ENCODE peak calls at places on chromosomes 11 and 22, in six cellular contexts. S is AG10803, E is EL, N is neuronal stem cell, H is cardiac septum, J is glutamatergic neuron. U is an unnamed sample.
A peak's percentile ranks its signal among the peaks of the same experiment; 100 is the strongest.

GRCh38 chr11:9148035-9148434 is 56.6 kb upstream of the SCUBE2 start:
- DNase-seq in E (no peak), J (no peak), N (no peak), S (no peak), H (no peak), U (no peak)

GRCh38 chr11:75795276-75796090 is 19.5 kb upstream of the UVRAG start:
- DNase-seq in H (peak; percentile 60), J (no peak), S (no peak), N (no peak), E (peak; percentile 45), U (no peak)

GRCh38 chr11:18721576-18722292 is 4.3 kb downstream of the IGSF22 start:
- DNase-seq in E (peak; percentile 60), N (peak; percentile 66), H (no peak), S (peak; percentile 25), J (peak; percentile 62), U (peak; percentile 52)

GRCh38 chr11:113778111-113778910 is 1.3 kb upstream of the CLDN25 start:
- DNase-seq in N (no peak), E (peak; percentile 42), S (peak; percentile 34), J (no peak), H (no peak), U (no peak)

GRCh38 chr11:118406599-118407166 is 5.3 kb downstream of the ATP5MG start:
- DNase-seq in H (no peak), J (no peak), N (no peak), S (peak; percentile 55), E (no peak), U (no peak)

GRCh38 chr11:35781342-35782171 is 119.0 kb downstream of the TRIM44 start:
- DNase-seq in H (no peak), S (peak; percentile 75), N (no peak), J (no peak), E (peak; percentile 83), U (no peak)

GRCh38 chr11:40514124-40514523 is 945.3 kb downstream of the LRRC4C start:
- DNase-seq in H (no peak), S (no peak), J (no peak), N (no peak), E (peak; percentile 1), U (no peak)

GRCh38 chr11:125164422-125165110 is at the start of gene PKNOX2:
- DNase-seq in S (peak; percentile 43), J (peak; percentile 92), N (peak; percentile 88), H (peak; percentile 84), E (peak; percentile 57), U (peak; percentile 63)

GRCh38 chr22:25637032-25637431 is 72.6 kb downstream of the GRK3 start:
- DNase-seq in N (no peak), S (no peak), E (no peak), J (no peak), H (no peak), U (no peak)

GRCh38 chr11:111530091-111530490 is 10.4 kb upstream of the LAYN start:
- DNase-seq in J (no peak), N (no peak), S (peak; percentile 52), H (no peak), E (peak; percentile 43), U (no peak)

GRCh38 chr11:64298966-64299846 is 952 bp upstream of the CATSPERZ start:
- DNase-seq in S (peak; percentile 25), N (no peak), H (no peak), E (no peak), J (peak; percentile 37), U (no peak)

U was measured in activated CD8-positive, alpha-beta memory T cell treated with anti-CD3 and anti-CD28 coated beads, Interleukin-2, amount 50 U/mL, for 4 hours.